ENCODE peak calls at places on chromosomes 5 and 9, in ten cellular contexts. T is suprapubic skin, D is mammary epithelial cell, L is Peyer's patch, R is left ventricle myocardium inferior, J is SK-N-SH, S is ascending aorta, C is colonic mucosa, G is esophagus squamous epithelium, V is H1. O is an unnamed sample. For H3K4me1, the result is how much of the 10 kb centered on the place peaks cover.

GRCh38 chr9:91131433-91131839 is 230.3 kb downstream of the AUH start:
- DNase-seq in L (peak), T (peak), S (peak), D (peak), V (no peak), R (no peak), G (no peak), C (peak), J (no peak), O (peak)

GRCh38 chr5:22605473-22605872 is 247.7 kb downstream of the CDH12 start:
- DNase-seq in D (no peak), L (no peak), G (no peak), J (no peak), R (no peak), C (no peak), T (no peak), V (no peak), S (no peak), O (no peak)

GRCh38 chr5:20694121-20694520 is 706.1 kb upstream of the CDH18 start:
- DNase-seq in T (no peak), S (no peak), J (no peak), D (peak), L (no peak), V (no peak), C (no peak), G (no peak), R (no peak), O (no peak)

GRCh38 chr5:1702318-1702717 is 97.3 kb downstream of the MRPL36 start:
- DNase-seq in C (no peak), J (no peak), R (no peak), G (no peak), S (no peak), V (no peak), D (no peak), L (no peak), T (no peak), O (no peak)

GRCh38 chr5:35247645-35248034 is 17.4 kb upstream of the PRLR start:
- DNase-seq in T (no peak), G (no peak), S (no peak), D (peak), R (no peak), C (no peak), V (no peak), J (no peak), L (no peak), O (no peak)

GRCh38 chr5:173457482-173457881 is 129.3 kb upstream of the STC2 start:
- DNase-seq in R (no peak), C (no peak), J (no peak), G (no peak), D (no peak), L (no peak), V (no peak), S (no peak), T (no peak), O (no peak)

GRCh38 chr9:27168496-27168895 is 59.5 kb downstream of the TEK start:
- DNase-seq in R (no peak), V (no peak), G (no peak), L (no peak), S (no peak), D (no peak), C (no peak), T (no peak), J (no peak), O (no peak)

GRCh38 chr5:82551840-82552385 is 273.8 kb upstream of the RPS23 start:
- DNase-seq in L (no peak), S (no peak), R (no peak), G (no peak), D (no peak), V (no peak), C (no peak), J (peak), T (no peak), O (no peak)

DNA sequence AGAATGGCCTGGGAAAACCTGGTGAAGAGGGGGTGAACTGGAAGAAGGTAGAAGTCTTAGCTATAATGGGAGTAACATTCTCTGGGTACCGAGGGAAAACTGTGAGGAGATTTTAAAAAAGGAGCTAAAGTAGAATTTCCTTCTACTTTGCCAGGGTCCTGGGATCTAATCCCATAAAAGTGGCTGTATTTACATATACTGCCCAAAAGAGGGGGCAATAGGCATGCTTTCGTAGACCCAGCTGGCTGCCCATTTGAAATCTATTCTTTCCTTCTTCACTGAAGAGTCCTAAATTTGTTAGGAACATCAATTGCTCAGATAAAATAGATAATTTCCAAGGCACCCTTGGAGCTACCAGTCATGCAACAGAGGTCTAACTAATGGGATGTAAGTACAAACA is 159.2 kb downstream of the CDC42SE2 start:
- DNase-seq in G (no peak), V (no peak), D (no peak), J (peak), C (no peak), T (no peak), L (no peak), S (no peak), R (no peak), O (no peak)
- TF ChIP-seq CTCF in G (peak), V (peak), D (peak), J (peak), C (no peak), T (no peak), L (peak), S (no peak), R (peak), O (peak)

GRCh38 chr9:124215956-124216355 is 41.8 kb upstream of the NEK6 start:
- DNase-seq in T (no peak), S (no peak), R (no peak), J (no peak), C (no peak), L (no peak), D (no peak), G (no peak), V (no peak), O (peak)

GRCh38 chr9:124218438-124219289 is 39.1 kb upstream of the NEK6 start:
- DNase-seq in C (peak), D (peak), S (peak), V (no peak), J (no peak), L (peak), R (no peak), G (no peak), T (peak), O (peak)

GRCh38 chr9:124219290-124219605 is 38.5 kb upstream of the NEK6 start:
- DNase-seq in S (no peak), V (no peak), L (no peak), C (no peak), D (no peak), T (no peak), R (no peak), G (no peak), J (no peak), O (no peak)

GRCh38 chr9:124216474-124217176 is 41.1 kb upstream of the NEK6 start:
- DNase-seq in G (no peak), S (no peak), V (no peak), D (no peak), T (peak), J (no peak), R (peak), C (peak), L (no peak), O (peak)

GRCh38 chr9:124217839-124218437 is 39.8 kb upstream of the NEK6 start:
- DNase-seq in R (no peak), D (no peak), L (no peak), J (no peak), V (no peak), G (no peak), T (peak), C (no peak), S (no peak), O (peak)
- H3K4me1 ChIP-seq in R (half or more), D (under half), L (under half), J (under half), V (under half), G (under half), T (under half), C (under half), S (under half), O (under half)

GRCh38 chr9:764105-764524 is 77.4 kb upstream of the DMRT1 start:
- DNase-seq in D (peak), V (peak), R (peak), C (peak), T (no peak), L (peak), G (no peak), S (no peak), J (peak), O (peak)
- TF ChIP-seq CTCF in D (peak), V (peak), R (peak), C (peak), T (peak), L (peak), G (peak), S (peak), J (peak), O (peak)

DNA sequence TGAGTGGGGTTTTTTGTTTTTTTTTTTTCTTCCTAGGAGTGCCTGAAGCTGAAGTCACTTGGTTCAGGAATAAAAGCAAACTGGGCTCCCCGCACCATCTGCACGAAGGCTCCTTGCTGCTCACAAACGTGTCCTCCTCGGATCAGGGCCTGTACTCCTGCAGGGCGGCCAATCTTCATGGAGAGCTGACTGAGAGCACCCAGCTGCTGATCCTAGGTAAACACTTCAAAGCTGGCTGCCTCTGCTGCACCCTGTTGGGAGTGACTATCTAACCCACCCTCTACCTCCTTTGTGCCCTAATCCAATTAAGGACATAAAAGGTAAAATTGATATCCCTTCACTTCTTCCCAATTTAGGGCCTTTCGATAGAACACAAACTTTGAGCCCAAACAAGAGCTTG is 206.8 kb downstream of the SAXO1 start:
- DNase-seq in D (no peak), C (no peak), V (no peak), R (no peak), L (no peak), G (no peak), S (no peak), T (no peak), J (no peak), O (no peak)
- H3K4me1 ChIP-seq in D (under half), C (under half), V (under half), R (under half), L (under half), G (under half), S (under half), T (under half), J (under half), O (under half)

DNA sequence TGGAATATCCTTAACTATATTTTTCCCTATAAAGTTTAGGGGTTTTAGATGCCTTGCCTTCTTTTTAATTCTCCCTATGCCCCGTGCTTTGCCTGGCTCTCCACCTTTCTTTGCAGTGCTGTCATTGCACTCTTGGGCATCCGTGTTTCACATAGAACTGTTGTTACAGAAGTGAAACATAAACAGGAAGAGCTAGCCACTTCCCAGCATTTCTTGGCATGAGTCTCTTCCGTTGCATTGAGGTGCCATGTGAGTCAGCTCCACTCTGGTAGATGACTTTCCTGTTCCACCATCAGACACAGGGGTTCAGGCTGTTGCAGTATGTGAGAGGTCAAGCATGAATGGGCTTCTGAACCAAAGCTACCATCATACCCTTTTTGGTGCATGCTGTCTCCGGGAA is 73.4 kb downstream of the ANGPTL2 start:
- DNase-seq in S (no peak), J (no peak), R (no peak), D (peak), T (peak), L (no peak), C (peak), V (no peak), G (no peak), O (no peak)
- TF ChIP-seq CTCF in S (peak), J (no peak), R (peak), D (no peak), T (no peak), L (peak), C (peak), V (no peak), G (peak), O (no peak)

DNA sequence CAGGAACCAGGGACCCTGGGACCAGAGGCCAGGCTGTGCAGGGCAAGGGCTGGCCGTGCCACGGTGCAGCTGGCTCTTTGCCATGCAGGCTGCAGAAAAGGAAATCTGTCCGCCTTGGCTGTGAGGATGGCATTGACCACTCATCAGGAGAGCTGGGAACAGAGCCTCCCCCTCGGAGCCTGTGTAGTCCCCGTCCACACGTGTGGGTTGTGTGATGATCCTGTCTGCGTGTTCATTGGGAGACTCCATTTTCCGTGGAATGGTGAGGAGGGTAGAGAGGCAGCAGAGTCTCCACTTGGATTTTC is 47.7 kb downstream of the EHMT1 start:
- DNase-seq in V (no peak), C (no peak), T (no peak), L (no peak), J (peak), S (no peak), D (no peak), G (no peak), R (peak), O (no peak)
- H3K4me1 ChIP-seq in V (half or more), C (under half), T (under half), L (under half), J (under half), S (under half), D (under half), G (under half), R (under half), O (under half)

O was measured in RWPE2.